ENCODE peak calls at places on chromosomes 11 and 22, in five cellular contexts. D, E, L, R and P are unnamed samples.

GRCh38 chr22:44312766-44313165 is at the start of gene SHISAL1:
- DNase-seq in D (no peak), E (no peak), L (no peak), R (no peak), P (no peak)

GRCh38 chr11:78560826-78561484 is 13.7 kb downstream of the NARS2 start:
- DNase-seq in D (no peak), E (no peak), L (no peak), R (no peak), P (no peak)

GRCh38 chr11:123052884-123053721 is 8.8 kb downstream of the HSPA8 start:
- DNase-seq in D (no peak), E (no peak), L (no peak), R (no peak), P (no peak)

GRCh38 chr11:132878111-132878510 is 654.2 kb downstream of the OPCML start:
- DNase-seq in D (no peak), E (no peak), L (no peak), R (no peak), P (no peak)

GRCh38 chr11:116857316-116857715 is 19.9 kb upstream of the APOA1 start:
- DNase-seq in D (no peak), E (no peak), L (no peak), R (no peak), P (no peak)

GRCh38 chr11:65419460-65419772 is 3.2 kb upstream of the NEAT1 start:
- DNase-seq in D (no peak), E (no peak), L (no peak), R (no peak), P (no peak)

GRCh38 chr11:61908730-61909622 is 8.4 kb downstream of the RAB3IL1 start:
- DNase-seq in D (peak; percentile 73), E (no peak), L (peak; percentile 66), R (no peak), P (no peak)

GRCh38 chr11:84887055-84887629 is 740.0 kb downstream of the DLG2 start:
- DNase-seq in D (no peak), E (no peak), L (no peak), R (no peak), P (no peak)

GRCh38 chr11:35210886-35211546 is 72.0 kb downstream of the CD44 start:
- DNase-seq in D (no peak), E (no peak), L (no peak), R (no peak), P (no peak)

GRCh38 chr11:82356316-82356715 is 377.3 kb downstream of the FAM181B start:
- DNase-seq in D (no peak), E (no peak), L (no peak), R (no peak), P (no peak)

GRCh38 chr11:17634776-17635550 is 84.4 kb upstream of the MYOD1 start:
- DNase-seq in D (no peak), E (no peak), L (peak; percentile 7), R (peak; percentile 20), P (no peak)

GRCh38 chr11:1653541-1654387 is 24.2 kb downstream of the KRTAP5-5 start:
- DNase-seq in D (no peak), E (no peak), L (no peak), R (peak; percentile 65), P (no peak)

GRCh38 chr11:99884750-99885149 is 802.3 kb upstream of the ARHGAP42 start:
- DNase-seq in D (peak; percentile 25), E (no peak), L (no peak), R (no peak), P (no peak)

GRCh38 chr11:36051235-36052072 is 107.6 kb downstream of the LDLRAD3 start:
- DNase-seq in D (peak; percentile 13), E (no peak), L (no peak), R (no peak), P (no peak)

GRCh38 chr11:116529681-116530080 is 243.1 kb downstream of the BUD13 start:
- DNase-seq in D (no peak), E (no peak), L (no peak), R (no peak), P (no peak)

GRCh38 chr11:70107191-70107590 is 29.1 kb downstream of the ANO1 start:
- DNase-seq in D (no peak), E (no peak), L (no peak), R (no peak), P (no peak)

GRCh38 chr11:70104961-70105360 is 26.8 kb downstream of the ANO1 start:
- DNase-seq in D (no peak), E (no peak), L (no peak), R (no peak), P (no peak)

GRCh38 chr11:70105369-70105754 is 27.2 kb downstream of the ANO1 start:
- DNase-seq in D (no peak), E (no peak), L (no peak), R (peak; percentile 37), P (no peak)

GRCh38 chr11:70106757-70107156 is 28.6 kb downstream of the ANO1 start:
- DNase-seq in D (no peak), E (no peak), L (no peak), R (no peak), P (no peak)

DNA sequence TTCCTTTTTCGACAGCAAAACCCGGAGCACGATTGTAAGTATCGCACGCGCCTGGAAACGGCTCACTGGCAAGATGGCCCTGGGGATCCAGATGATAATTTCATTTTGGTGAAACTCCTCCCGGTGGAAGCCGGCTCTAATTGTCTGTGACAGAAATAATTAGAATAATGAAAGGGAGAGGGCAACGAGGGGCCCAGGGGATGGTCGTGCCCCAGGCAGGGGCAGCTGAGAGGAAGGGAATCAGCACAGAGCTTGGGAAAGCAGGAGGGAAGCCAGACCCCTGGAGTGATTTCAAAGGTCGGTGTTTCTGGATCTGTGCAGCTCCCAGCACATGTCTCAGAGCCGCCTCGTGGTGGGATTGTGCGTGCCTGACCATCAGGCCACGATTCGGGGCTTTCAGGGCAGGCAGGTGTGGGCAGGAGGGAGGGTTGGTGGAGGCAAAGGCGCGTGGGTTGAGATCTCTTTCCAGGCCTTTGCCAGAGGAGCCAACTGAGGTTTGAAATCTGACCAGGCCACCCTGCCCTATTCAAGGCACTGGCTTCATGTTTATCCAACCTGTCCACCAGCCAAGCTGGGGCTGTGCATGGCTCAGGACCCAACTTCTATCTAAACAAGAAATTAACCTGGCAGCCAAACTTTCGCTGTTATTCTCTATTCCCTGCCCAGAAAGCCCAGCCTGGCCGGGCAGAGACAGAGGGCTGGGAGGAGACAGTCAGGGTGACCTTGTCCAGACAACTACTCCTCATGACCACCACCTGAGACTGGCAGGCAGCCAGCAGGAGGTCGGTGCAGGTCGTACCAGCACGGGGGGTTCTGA is 27.8 kb downstream of the ANO1 start:
- DNase-seq in D (no peak), E (no peak), L (no peak), R (peak; percentile 87), P (no peak)
- TF ChIP-seq REST in D (no peak), E (no peak), L (no peak), R (no peak), P (no peak)

GRCh38 chr22:23216331-23217170 is 36.2 kb downstream of the BCR start:
- DNase-seq in D (no peak), E (no peak), L (peak; percentile 66), R (no peak), P (no peak)
- TF ChIP-seq REST in D (no peak), E (no peak), L (no peak), R (no peak), P (no peak)

GRCh38 chr22:26196657-26197056 is 27.4 kb downstream of the SEZ6L start:
- DNase-seq in D (no peak), E (no peak), L (no peak), R (no peak), P (no peak)
- TF ChIP-seq REST in D (no peak), E (no peak), L (no peak), R (no peak), P (no peak)

DNA sequence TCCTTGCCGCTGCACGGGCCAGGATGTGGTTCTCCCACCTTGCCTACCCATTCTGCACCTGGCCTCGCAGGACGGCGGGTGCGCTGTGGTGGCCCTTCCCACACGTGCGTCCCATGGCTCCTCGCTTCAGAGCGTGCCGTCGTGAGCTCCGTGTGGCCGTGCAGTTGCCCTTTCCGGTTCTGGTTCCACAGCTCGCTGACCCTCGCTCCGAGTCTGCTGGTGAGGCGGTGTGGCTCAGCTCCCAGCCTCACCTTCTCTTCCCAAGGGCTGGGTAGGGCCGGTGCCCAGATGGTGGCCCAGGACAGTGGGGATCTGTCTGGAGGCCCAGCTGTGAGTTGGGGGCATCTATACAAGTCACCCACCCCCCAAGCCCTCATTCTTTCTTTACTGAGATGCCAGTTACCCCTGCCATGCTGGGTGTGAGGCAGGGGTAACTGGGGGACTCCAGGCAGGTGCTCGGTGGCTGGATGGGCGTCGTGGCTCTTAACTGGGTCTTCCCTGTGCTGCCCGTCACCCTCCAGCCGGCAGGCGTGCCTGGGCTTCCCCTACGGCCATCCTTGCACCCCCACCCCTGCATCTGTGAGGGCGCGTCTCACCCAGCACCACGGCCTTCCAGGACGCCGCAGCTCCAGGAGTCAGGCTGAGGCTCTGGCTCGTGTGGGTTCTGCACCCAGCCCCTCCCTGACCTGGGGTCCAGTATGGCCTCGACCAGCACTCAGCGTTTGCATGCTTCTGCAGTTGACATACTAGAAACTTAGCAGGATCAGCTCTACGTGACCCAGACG is 395.2 kb downstream of the TBC1D22A start:
- DNase-seq in D (no peak), E (no peak), L (no peak), R (no peak), P (no peak)
- TF ChIP-seq REST in D (no peak), E (no peak), L (no peak), R (no peak), P (no peak)